ENCODE peak calls at places on chromosomes 3 and 15, in seven cellular contexts. E, H, M, N, Q, L and F are unnamed samples.

GRCh38 chr3:133568294-133569014 is 5.0 kb upstream of the CDV3 start:
- DNase-seq in E (peak; percentile 97), Q (no peak), H (no peak), L (no peak), N (peak; percentile 99), M (no peak), F (no peak)

GRCh38 chr15:67240235-67241131 is 14.0 kb downstream of the AAGAB start:
- DNase-seq in L (no peak), E (no peak), H (peak; percentile 41), N (no peak), M (peak; percentile 13), Q (no peak), F (no peak)

GRCh38 chr15:39310633-39311032 is 270.2 kb upstream of the THBS1 start:
- DNase-seq in L (no peak), H (no peak), Q (no peak), N (peak; percentile 51), E (no peak), M (no peak), F (no peak)

GRCh38 chr15:40010681-40011080 is 28.3 kb downstream of the SRP14 start:
- DNase-seq in E (no peak), L (no peak), N (no peak), H (no peak), Q (no peak), M (no peak), F (no peak)

GRCh38 chr15:89575656-89576416 is 567 bp downstream of the TICRR start:
- DNase-seq in M (peak; percentile 46), E (peak; percentile 12), H (no peak), N (no peak), Q (no peak), L (no peak), F (no peak)

GRCh38 chr15:45027220-45027619 is 4.2 kb downstream of the SORD start:
- DNase-seq in M (no peak), L (no peak), Q (no peak), H (no peak), N (no peak), E (no peak), F (no peak)

GRCh38 chr3:45986303-45986982 is 9.2 kb downstream of the FYCO1 start:
- DNase-seq in N (peak; percentile 83), H (peak; percentile 83), L (no peak), Q (no peak), E (peak; percentile 74), M (no peak), F (peak; percentile 10)

GRCh38 chr3:94564247-94564646 is 501.4 kb downstream of the NSUN3 start:
- DNase-seq in L (no peak), E (no peak), Q (no peak), H (no peak), N (no peak), M (no peak), F (no peak)

GRCh38 chr15:82132116-82132515 is 86.3 kb upstream of the MEX3B start:
- DNase-seq in H (no peak), Q (no peak), M (no peak), L (no peak), E (no peak), N (no peak), F (no peak)

GRCh38 chr3:5428607-5429516 is 241.4 kb downstream of the EDEM1 start:
- DNase-seq in E (no peak), Q (no peak), H (no peak), M (no peak), N (no peak), L (no peak), F (no peak)

GRCh38 chr3:151203053-151203420 is at the start of gene GPR171:
- DNase-seq in E (no peak), M (peak; percentile 72), H (no peak), N (no peak), L (no peak), Q (no peak), F (no peak)

GRCh38 chr15:91224750-91225380 is 124.8 kb downstream of the SV2B start:
- DNase-seq in N (no peak), H (peak; percentile 39), L (peak; percentile 71), Q (no peak), M (no peak), E (peak; percentile 11), F (no peak)

GRCh38 chr3:39146083-39146501 is 7.3 kb downstream of the CSRNP1 start:
- DNase-seq in H (no peak), M (no peak), E (no peak), L (no peak), N (no peak), Q (no peak), F (no peak)

GRCh38 chr3:191246628-191247027 is 47.6 kb downstream of the OSTN start:
- DNase-seq in N (peak; percentile 86), E (peak; percentile 78), H (no peak), Q (no peak), M (no peak), L (no peak), F (no peak)

GRCh38 chr15:96352594-96353377 is 22.3 kb downstream of the NR2F2 start:
- DNase-seq in L (no peak), M (no peak), N (no peak), Q (no peak), H (no peak), E (no peak), F (no peak)